ENCODE peak calls at places on chromosomes 1 and 21, in eight cellular contexts. J, M, D, Y, H, E, N and L are unnamed samples.

GRCh38 chr1:20371411-20371810 is 80.7 kb downstream of the VWA5B1 start:
- DNase-seq in N (peak; percentile 18), E (no peak), H (no peak), Y (no peak), J (no peak), M (no peak), D (no peak), L (no peak)

GRCh38 chr1:67652800-67653199 is 32.2 kb upstream of the GADD45A start:
- DNase-seq in J (no peak), M (peak; percentile 27), N (peak; percentile 80), D (no peak), Y (no peak), E (no peak), H (no peak), L (no peak)

GRCh38 chr21:25636727-25637126 is 2.3 kb upstream of the JAM2 start:
- DNase-seq in D (no peak), J (no peak), N (no peak), H (no peak), M (no peak), Y (no peak), E (no peak), L (no peak)

GRCh38 chr1:37471345-37472231 is 2.8 kb upstream of the ZC3H12A start:
- DNase-seq in Y (no peak), N (peak; percentile 96), J (no peak), D (peak; percentile 6), H (peak; percentile 87), E (no peak), M (peak; percentile 98), L (peak; percentile 75)

GRCh38 chr1:234902774-234903173 is 225.9 kb downstream of the TOMM20 start:
- DNase-seq in E (no peak), Y (no peak), M (no peak), J (no peak), N (no peak), D (no peak), H (no peak), L (no peak)

GRCh38 chr21:29669416-29669815 is 270.4 kb downstream of the GRIK1 start:
- DNase-seq in E (no peak), H (no peak), N (no peak), M (no peak), J (no peak), Y (peak; percentile 3), D (no peak), L (no peak)

GRCh38 chr1:154936416-154937050 is at the start of gene PMVK:
- DNase-seq in J (peak; percentile 96), N (peak; percentile 98), H (peak; percentile 97), E (peak; percentile 88), D (peak; percentile 94), M (peak; percentile 89), Y (peak; percentile 87), L (peak; percentile 96)

GRCh38 chr1:18547460-18547859 is 66.7 kb downstream of the KLHDC7A start:
- DNase-seq in N (no peak), Y (no peak), D (no peak), J (no peak), E (no peak), M (no peak), H (no peak), L (no peak)

GRCh38 chr1:247266053-247266452 is 10.2 kb downstream of the VN1R5 start:
- DNase-seq in M (no peak), J (no peak), H (no peak), N (no peak), Y (no peak), D (no peak), E (no peak), L (no peak)

GRCh38 chr1:30052178-30052577 is 671.2 kb downstream of the MATN1 start:
- DNase-seq in Y (no peak), H (no peak), N (no peak), D (no peak), J (no peak), M (no peak), E (no peak), L (no peak)

GRCh38 chr1:192343304-192343703 is 26.5 kb downstream of the RGS21 start:
- DNase-seq in E (no peak), J (no peak), D (no peak), H (no peak), N (no peak), Y (no peak), M (no peak), L (no peak)

GRCh38 chr21:33011462-33011861 is 14.3 kb upstream of the OLIG2 start:
- DNase-seq in H (no peak), J (no peak), E (no peak), Y (peak; percentile 21), D (no peak), M (peak; percentile 94), N (peak; percentile 59), L (no peak)

GRCh38 chr21:45636921-45637646 is 6.4 kb upstream of the PCBP3 start:
- DNase-seq in H (no peak), J (no peak), N (no peak), D (no peak), E (no peak), Y (no peak), M (no peak), L (no peak)

GRCh38 chr1:112533029-112533428 is 24.3 kb downstream of the WNT2B start:
- DNase-seq in D (no peak), M (no peak), J (no peak), E (no peak), N (peak; percentile 70), H (no peak), Y (no peak), L (no peak)

GRCh38 chr1:214660190-214660589 is 57.2 kb downstream of the CENPF start:
- DNase-seq in J (no peak), E (no peak), Y (no peak), M (no peak), H (no peak), N (no peak), D (no peak), L (no peak)

GRCh38 chr1:205350124-205350523 is 6.6 kb downstream of the KLHDC8A start:
- DNase-seq in E (no peak), J (no peak), Y (no peak), H (no peak), M (no peak), N (no peak), D (no peak), L (no peak)

GRCh38 chr1:151993084-151993733 is 450 bp downstream of the S100A10 start:
- DNase-seq in Y (no peak), D (no peak), N (no peak), J (peak; percentile 54), M (no peak), H (peak; percentile 77), E (no peak), L (peak; percentile 59)

GRCh38 chr21:45529785-45530422 is 12.3 kb downstream of the SLC19A1 start:
- DNase-seq in J (no peak), E (no peak), N (no peak), M (no peak), D (no peak), Y (no peak), H (no peak), L (no peak)

GRCh38 chr1:97989094-97989680 is 68.4 kb upstream of the DPYD start:
- DNase-seq in J (no peak), Y (no peak), E (no peak), M (no peak), N (no peak), D (no peak), H (no peak), L (no peak)

GRCh38 chr1:30144831-30145230 is 578.6 kb downstream of the MATN1 start:
- DNase-seq in D (no peak), H (no peak), E (no peak), Y (no peak), N (no peak), M (no peak), J (no peak), L (no peak)

GRCh38 chr1:18182518-18183160 is 75.0 kb downstream of the IGSF21 start:
- DNase-seq in J (no peak), M (peak; percentile 6), N (no peak), D (no peak), H (no peak), E (no peak), Y (no peak), L (no peak)

GRCh38 chr21:44681861-44682579 is at the start of gene KRTAP12-1:
- DNase-seq in J (no peak), H (no peak), Y (no peak), M (no peak), N (no peak), D (peak; percentile 91), E (no peak), L (no peak)

GRCh38 chr1:200029035-200029623 is 1.6 kb downstream of the NR5A2 start:
- DNase-seq in M (peak; percentile 72), E (no peak), H (peak; percentile 69), D (no peak), J (no peak), Y (no peak), N (peak; percentile 35), L (no peak)